ENCODE peak calls at places on chromosomes 4 and X, in five cellular contexts. One of them, this sample, is unnamed. For H3K4me1, the result is how much of the 10 kb centered on the place peaks cover.

GRCh38 chrX:77442728-77443127 is 4.5 kb upstream of the FGF16 start:
- DNase-seq in adrenal gland: peak
- DNase-seq in neuronal stem cell: no peak
- DNase-seq in ovary: no peak
- DNase-seq in CD8-positive, alpha-beta memory T cell: no peak
- DNase-seq in this sample: no peak

GRCh38 chrX:132837126-132837525 is 121.3 kb downstream of the HS6ST2 start:
- DNase-seq in neuronal stem cell: no peak
- DNase-seq in ovary: no peak
- DNase-seq in adrenal gland: no peak
- DNase-seq in CD8-positive, alpha-beta memory T cell: no peak
- DNase-seq in this sample: no peak

GRCh38 chrX:139967300-139967699 is 2.0 kb upstream of the CXorf66 start:
- DNase-seq in neuronal stem cell: no peak
- DNase-seq in CD8-positive, alpha-beta memory T cell: no peak
- DNase-seq in adrenal gland: no peak
- DNase-seq in ovary: no peak
- DNase-seq in this sample: no peak

GRCh38 chr4:19382993-19383392 is 868.7 kb upstream of the SLIT2 start:
- DNase-seq in ovary: no peak
- DNase-seq in neuronal stem cell: no peak
- DNase-seq in adrenal gland: no peak
- DNase-seq in CD8-positive, alpha-beta memory T cell: no peak
- DNase-seq in this sample: no peak

GRCh38 chr4:85113706-85114105 is 147.2 kb upstream of the WDFY3 start:
- DNase-seq in neuronal stem cell: no peak
- DNase-seq in adrenal gland: no peak
- DNase-seq in CD8-positive, alpha-beta memory T cell: no peak
- DNase-seq in ovary: no peak
- DNase-seq in this sample: no peak

GRCh38 chr4:47647544-47647943 is 162.5 kb downstream of the ATP10D start:
- DNase-seq in neuronal stem cell: no peak
- DNase-seq in ovary: no peak
- DNase-seq in CD8-positive, alpha-beta memory T cell: no peak
- DNase-seq in adrenal gland: no peak
- DNase-seq in this sample: no peak

GRCh38 chr4:54213812-54214211 is 15.3 kb upstream of the PDGFRA start:
- DNase-seq in neuronal stem cell: no peak
- DNase-seq in CD8-positive, alpha-beta memory T cell: no peak
- DNase-seq in ovary: no peak
- DNase-seq in adrenal gland: no peak
- DNase-seq in this sample: no peak

GRCh38 chr4:120843840-120844527 is 78.5 kb downstream of the PRDM5 start:
- DNase-seq in neuronal stem cell: no peak
- DNase-seq in adrenal gland: no peak
- DNase-seq in CD8-positive, alpha-beta memory T cell: no peak
- DNase-seq in ovary: peak
- DNase-seq in this sample: no peak

GRCh38 chrX:72128881-72129280 is 2.8 kb downstream of the RTL5 start:
- DNase-seq in CD8-positive, alpha-beta memory T cell: peak
- DNase-seq in ovary: no peak
- DNase-seq in neuronal stem cell: no peak
- DNase-seq in adrenal gland: no peak
- DNase-seq in this sample: no peak

GRCh38 chrX:126770179-126770578 is 49.4 kb upstream of the PRR32 start:
- DNase-seq in ovary: no peak
- DNase-seq in neuronal stem cell: peak
- DNase-seq in CD8-positive, alpha-beta memory T cell: no peak
- DNase-seq in adrenal gland: peak
- DNase-seq in this sample: no peak

GRCh38 chr4:146389561-146389960 is 132.2 kb downstream of the SLC10A7 start:
- DNase-seq in adrenal gland: no peak
- DNase-seq in CD8-positive, alpha-beta memory T cell: no peak
- DNase-seq in neuronal stem cell: no peak
- DNase-seq in ovary: no peak
- DNase-seq in this sample: no peak

GRCh38 chr4:15479089-15479912 is 9.6 kb downstream of the CC2D2A start:
- DNase-seq in CD8-positive, alpha-beta memory T cell: no peak
- DNase-seq in neuronal stem cell: peak
- DNase-seq in adrenal gland: peak
- DNase-seq in ovary: peak
- DNase-seq in this sample: peak

GRCh38 chr4:76195326-76195725 is 18.3 kb downstream of the SCARB2 start:
- DNase-seq in ovary: no peak
- DNase-seq in neuronal stem cell: no peak
- DNase-seq in CD8-positive, alpha-beta memory T cell: no peak
- DNase-seq in adrenal gland: no peak
- DNase-seq in this sample: no peak

GRCh38 chr4:155546451-155546850 is 120.2 kb upstream of the GUCY1A1 start:
- DNase-seq in ovary: no peak
- DNase-seq in adrenal gland: no peak
- DNase-seq in neuronal stem cell: no peak
- DNase-seq in CD8-positive, alpha-beta memory T cell: no peak
- DNase-seq in this sample: no peak

GRCh38 chr4:120331486-120332281 is 265.0 kb upstream of the MAD2L1 start:
- DNase-seq in neuronal stem cell: no peak
- DNase-seq in ovary: no peak
- DNase-seq in CD8-positive, alpha-beta memory T cell: no peak
- DNase-seq in adrenal gland: no peak
- DNase-seq in this sample: no peak

GRCh38 chrX:37830371-37830770 is 17.0 kb downstream of the DYNLT3 start:
- DNase-seq in neuronal stem cell: no peak
- DNase-seq in adrenal gland: no peak
- DNase-seq in ovary: no peak
- DNase-seq in CD8-positive, alpha-beta memory T cell: no peak
- DNase-seq in this sample: no peak

GRCh38 chr4:2350982-2351381 is 67.5 kb downstream of the ZFYVE28 start:
- DNase-seq in neuronal stem cell: no peak
- DNase-seq in adrenal gland: no peak
- DNase-seq in CD8-positive, alpha-beta memory T cell: no peak
- DNase-seq in ovary: no peak
- DNase-seq in this sample: no peak

GRCh38 chrX:444305-444704 is 57.6 kb upstream of the PPP2R3B start:
- DNase-seq in neuronal stem cell: no peak
- DNase-seq in adrenal gland: no peak
- DNase-seq in CD8-positive, alpha-beta memory T cell: no peak
- DNase-seq in ovary: no peak
- DNase-seq in this sample: no peak

DNA sequence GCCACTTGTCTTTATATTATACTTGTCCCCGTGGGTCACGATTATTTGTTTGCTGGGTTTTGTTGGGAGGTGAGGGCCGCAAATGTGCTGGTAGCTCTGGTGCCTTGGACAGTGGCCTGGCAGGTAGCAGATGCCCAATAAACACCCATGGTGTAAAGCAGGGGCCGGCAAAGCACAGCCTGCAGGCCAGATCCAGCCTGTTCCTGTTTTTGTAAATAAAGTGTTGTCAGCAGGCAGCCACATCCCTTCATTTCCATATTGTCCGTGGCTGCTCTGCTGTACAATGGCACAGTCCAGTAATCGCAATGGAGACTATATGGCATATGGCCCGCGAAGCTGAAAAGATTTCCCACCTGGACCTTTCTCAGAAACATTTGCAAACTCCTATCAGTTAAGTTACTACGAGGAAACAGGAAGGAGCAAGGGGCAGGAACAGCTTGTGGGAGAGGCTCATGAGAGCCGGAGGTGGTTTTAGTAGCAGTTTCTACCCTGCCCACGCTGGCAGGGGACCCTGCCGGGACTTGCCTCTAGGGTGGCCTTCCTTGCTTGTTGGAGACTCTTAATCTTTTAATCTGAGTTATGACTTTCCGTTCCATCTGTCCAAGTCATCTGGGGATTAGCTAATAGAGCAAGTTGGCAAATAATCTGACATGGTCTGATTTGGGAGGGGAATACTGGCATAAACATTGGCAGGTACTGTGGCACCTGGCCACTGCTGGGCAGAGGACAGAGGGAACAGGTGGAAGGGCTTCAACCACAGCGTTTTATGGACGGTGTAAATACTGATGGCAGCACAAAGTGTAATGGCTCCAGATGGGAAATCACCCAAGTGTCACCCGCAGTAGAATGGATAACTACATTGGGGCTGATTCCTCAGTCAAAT is 19.6 kb downstream of the CLCN4 start:
- DNase-seq in ovary: no peak
- DNase-seq in CD8-positive, alpha-beta memory T cell: no peak
- DNase-seq in adrenal gland: no peak
- DNase-seq in neuronal stem cell: no peak
- DNase-seq in this sample: no peak
- H3K27ac ChIP-seq in ovary: peak
- H3K27ac ChIP-seq in CD8-positive, alpha-beta memory T cell: no peak
- H3K27ac ChIP-seq in adrenal gland: peak
- H3K27ac ChIP-seq in neuronal stem cell: no peak
- H3K27ac ChIP-seq in this sample: peak

DNA sequence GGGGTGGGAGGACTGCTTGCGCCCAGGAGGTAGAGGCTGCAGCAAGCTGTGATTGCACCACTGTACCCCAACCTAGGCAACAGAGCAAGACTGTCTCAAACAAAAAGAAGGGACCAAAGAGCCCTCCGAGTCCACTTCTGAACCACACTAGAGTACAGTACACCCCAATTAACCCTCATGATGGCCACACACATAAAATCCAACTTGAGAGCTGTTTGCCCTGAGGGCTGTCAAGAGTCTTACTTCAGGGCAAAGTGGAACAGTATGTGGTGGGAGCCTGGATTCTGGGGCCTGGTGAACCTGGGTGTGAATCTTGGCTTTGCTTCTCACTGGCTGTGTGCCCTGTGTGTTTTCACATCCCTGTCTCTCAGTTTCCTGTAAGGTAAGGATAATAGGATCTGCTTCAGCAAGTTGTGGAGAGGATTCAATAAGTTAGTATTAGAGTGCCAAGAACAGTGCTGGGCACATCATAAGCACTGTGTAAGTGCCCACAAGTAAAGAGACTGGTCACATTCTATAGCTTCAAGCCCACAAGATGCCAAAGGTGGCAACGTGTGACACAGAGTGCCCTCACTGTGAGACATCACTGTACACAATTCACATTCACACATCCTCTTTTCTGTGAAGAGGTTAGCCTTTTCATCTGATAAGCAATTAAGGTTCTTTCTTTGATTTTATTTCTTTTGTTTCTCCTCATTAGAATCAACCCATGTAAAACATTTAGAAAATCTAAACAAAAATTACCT is 52.1 kb downstream of the LEF1 start:
- DNase-seq in adrenal gland: no peak
- DNase-seq in neuronal stem cell: no peak
- DNase-seq in ovary: no peak
- DNase-seq in CD8-positive, alpha-beta memory T cell: no peak
- DNase-seq in this sample: no peak
- H3K4me1 ChIP-seq in adrenal gland: under half
- H3K4me1 ChIP-seq in neuronal stem cell: under half
- H3K4me1 ChIP-seq in ovary: under half
- H3K4me1 ChIP-seq in CD8-positive, alpha-beta memory T cell: half or more
- H3K4me1 ChIP-seq in this sample: under half

GRCh38 chr4:128225148-128225547 is 62.5 kb downstream of the PGRMC2 start:
- DNase-seq in ovary: no peak
- DNase-seq in adrenal gland: no peak
- DNase-seq in CD8-positive, alpha-beta memory T cell: no peak
- DNase-seq in neuronal stem cell: no peak
- DNase-seq in this sample: no peak

GRCh38 chr4:128228021-128228571 is 59.5 kb downstream of the PGRMC2 start:
- DNase-seq in adrenal gland: no peak
- DNase-seq in CD8-positive, alpha-beta memory T cell: no peak
- DNase-seq in neuronal stem cell: no peak
- DNase-seq in ovary: no peak
- DNase-seq in this sample: no peak

GRCh38 chr4:128229458-128229805 is 58.2 kb downstream of the PGRMC2 start:
- DNase-seq in neuronal stem cell: no peak
- DNase-seq in adrenal gland: no peak
- DNase-seq in CD8-positive, alpha-beta memory T cell: no peak
- DNase-seq in ovary: no peak
- DNase-seq in this sample: no peak

GRCh38 chr4:128232719-128233118 is 54.9 kb downstream of the PGRMC2 start:
- DNase-seq in ovary: no peak
- DNase-seq in neuronal stem cell: no peak
- DNase-seq in CD8-positive, alpha-beta memory T cell: no peak
- DNase-seq in adrenal gland: no peak
- DNase-seq in this sample: no peak

DNA sequence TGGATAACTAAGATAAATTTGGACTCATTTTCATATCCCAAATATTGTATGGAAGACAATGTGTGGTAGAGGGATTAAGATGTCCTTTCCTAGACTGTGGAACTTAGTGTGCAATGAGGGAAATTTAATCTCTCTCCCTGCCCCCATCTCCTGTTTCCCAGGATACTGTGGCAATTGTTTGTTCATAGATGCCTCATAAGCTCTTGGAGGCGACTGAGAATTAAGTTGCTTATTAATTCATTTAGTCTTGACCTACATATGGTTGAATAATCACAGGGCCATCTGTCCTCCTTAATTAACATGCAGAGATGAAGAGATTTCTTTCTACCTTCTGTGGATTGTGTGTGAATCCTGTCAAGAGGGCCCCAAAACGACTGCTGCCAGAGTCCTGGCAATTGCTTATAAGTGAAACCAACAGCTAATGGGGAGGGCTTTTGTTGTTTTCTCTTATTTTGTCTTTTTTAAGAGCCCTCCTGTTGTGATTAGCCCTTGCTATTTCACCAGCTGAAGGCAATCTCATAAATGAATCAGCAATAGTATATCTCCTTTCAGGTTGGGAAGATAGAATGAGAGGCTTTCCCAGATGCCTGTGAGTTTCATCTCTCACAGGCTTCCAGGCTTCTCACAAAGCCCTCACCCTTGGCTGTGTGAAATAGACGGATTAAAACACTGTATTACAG is 58.7 kb downstream of the PGRMC2 start:
- DNase-seq in adrenal gland: no peak
- DNase-seq in ovary: no peak
- DNase-seq in neuronal stem cell: no peak
- DNase-seq in CD8-positive, alpha-beta memory T cell: no peak
- DNase-seq in this sample: no peak
- H3K27ac ChIP-seq in adrenal gland: no peak
- H3K27ac ChIP-seq in ovary: no peak
- H3K27ac ChIP-seq in neuronal stem cell: no peak
- H3K27ac ChIP-seq in CD8-positive, alpha-beta memory T cell: no peak
- H3K27ac ChIP-seq in this sample: no peak

DNA sequence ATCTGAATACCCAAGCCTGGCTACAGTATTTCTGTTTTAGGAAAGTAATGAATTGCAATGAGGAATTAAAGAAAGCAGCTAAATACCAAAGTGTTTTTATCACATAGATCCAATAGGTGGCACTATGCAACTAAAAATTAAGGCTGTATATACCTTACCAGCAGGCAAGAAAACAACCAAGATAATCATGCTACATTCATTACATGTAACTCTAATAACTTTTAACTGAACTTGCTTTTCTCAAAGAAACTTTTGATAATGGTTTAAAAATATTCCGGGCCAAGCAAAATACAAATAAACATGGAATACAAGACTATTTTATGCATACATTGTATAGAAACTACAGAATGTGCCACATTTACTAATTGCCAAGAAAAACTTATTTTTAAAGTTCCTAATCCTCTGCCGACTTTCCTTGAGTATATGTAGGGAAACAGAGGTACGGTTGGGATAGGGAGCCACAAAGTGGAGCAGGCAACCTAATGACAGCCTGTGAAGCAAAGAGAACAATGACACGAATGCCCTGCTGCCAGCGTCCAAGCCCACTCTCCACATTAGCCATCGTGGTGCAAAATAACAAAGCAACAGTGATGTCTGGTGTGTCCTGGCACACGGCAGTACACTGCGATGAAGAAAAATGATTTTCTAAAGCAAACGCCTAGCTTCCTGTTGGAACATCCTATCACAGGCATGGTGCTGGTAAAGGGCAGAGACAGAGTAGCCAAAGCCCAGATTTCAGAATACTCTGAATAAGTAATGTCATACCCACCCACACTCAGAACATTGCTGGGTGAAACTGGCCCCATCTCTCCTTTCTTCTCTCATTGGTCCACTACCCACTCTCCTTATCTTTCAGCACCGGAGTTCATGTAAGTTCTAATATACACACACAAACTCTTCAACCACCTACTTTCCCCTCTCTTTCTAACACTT is 63.5 kb downstream of the SEC24D start:
- DNase-seq in ovary: no peak
- DNase-seq in CD8-positive, alpha-beta memory T cell: no peak
- DNase-seq in neuronal stem cell: peak
- DNase-seq in adrenal gland: no peak
- DNase-seq in this sample: no peak
- H3K4me1 ChIP-seq in ovary: under half
- H3K4me1 ChIP-seq in CD8-positive, alpha-beta memory T cell: under half
- H3K4me1 ChIP-seq in neuronal stem cell: under half
- H3K4me1 ChIP-seq in adrenal gland: half or more
- H3K4me1 ChIP-seq in this sample: under half